ENCODE peak calls at places on chromosomes 1 and 21, in ten cellular contexts. S is brain microvascular endothelial cell, B is esophagus squamous epithelium, G is IMR-90, P is left ventricle myocardium inferior, I is transverse colon, R is HL-60, D is mammary epithelial cell, Y is GM13976, H is heart left ventricle. F is an unnamed sample.

GRCh38 chr1:203287109-203287893 is 18.0 kb upstream of the BTG2 start:
- DNase-seq in S (no peak), B (peak; percentile 80), G (no peak), P (peak; percentile 55), I (peak; percentile 82), R (peak; percentile 97), D (no peak), Y (peak; percentile 89), H (peak; percentile 80), F (peak; percentile 97)

GRCh38 chr1:17507916-17508315 is 31.6 kb upstream of the ARHGEF10L start:
- DNase-seq in S (no peak), B (no peak), G (no peak), P (no peak), I (peak; percentile 39), R (no peak), D (no peak), Y (no peak), H (no peak), F (no peak)

GRCh38 chr1:226635456-226635941 is 86.9 kb downstream of the STUM start:
- DNase-seq in S (no peak), B (no peak), G (no peak), P (no peak), I (peak; percentile 8), R (peak; percentile 47), D (peak; percentile 59), Y (no peak), H (peak; percentile 50), F (peak; percentile 41)

GRCh38 chr1:163315773-163316374 is 5.9 kb upstream of the NUF2 start:
- DNase-seq in S (peak; percentile 29), B (no peak), G (peak; percentile 68), P (no peak), I (peak; percentile 16), R (peak; percentile 22), D (peak; percentile 10), Y (peak; percentile 13), H (no peak), F (no peak)

GRCh38 chr21:41362605-41363369 is 960 bp downstream of the MX2 start:
- DNase-seq in S (no peak), B (no peak), G (no peak), P (no peak), I (no peak), R (no peak), D (no peak), Y (no peak), H (no peak), F (no peak)

GRCh38 chr1:40383095-40383487 is 9.6 kb downstream of the SMAP2 start:
- DNase-seq in S (no peak), B (no peak), G (no peak), P (no peak), I (no peak), R (no peak), D (no peak), Y (no peak), H (no peak), F (no peak)

GRCh38 chr1:37353871-37354270 is 120.5 kb upstream of the ZC3H12A start:
- DNase-seq in S (no peak), B (no peak), G (no peak), P (no peak), I (no peak), R (no peak), D (no peak), Y (no peak), H (no peak), F (no peak)

GRCh38 chr1:1088036-1088800 is 14.1 kb upstream of the RNF223 start:
- DNase-seq in S (no peak), B (no peak), G (no peak), P (no peak), I (peak; percentile 7), R (no peak), D (no peak), Y (no peak), H (no peak), F (no peak)

GRCh38 chr1:16120940-16121410 is 34.9 kb downstream of the EPHA2 start:
- DNase-seq in S (no peak), B (no peak), G (no peak), P (no peak), I (no peak), R (no peak), D (no peak), Y (no peak), H (no peak), F (no peak)

GRCh38 chr1:1255627-1256026 is 9.1 kb upstream of the C1QTNF12 start:
- DNase-seq in S (no peak), B (no peak), G (no peak), P (no peak), I (no peak), R (no peak), D (no peak), Y (no peak), H (no peak), F (no peak)

GRCh38 chr1:62271932-62272728 is 47.1 kb downstream of the KANK4 start:
- DNase-seq in S (no peak), B (no peak), G (no peak), P (no peak), I (no peak), R (peak; percentile 42), D (no peak), Y (peak; percentile 47), H (no peak), F (no peak)

GRCh38 chr1:155479205-155479604 is 83.4 kb downstream of the ASH1L start:
- DNase-seq in S (peak; percentile 68), B (no peak), G (peak; percentile 72), P (no peak), I (no peak), R (peak; percentile 10), D (peak; percentile 32), Y (no peak), H (no peak), F (no peak)

GRCh38 chr1:53710584-53710983 is 28.4 kb downstream of the GLIS1 start:
- DNase-seq in S (no peak), B (no peak), G (no peak), P (no peak), I (no peak), R (no peak), D (no peak), Y (no peak), H (no peak), F (no peak)

GRCh38 chr21:16570196-16570595 is 840.4 kb downstream of the USP25 start:
- DNase-seq in S (no peak), B (no peak), G (peak; percentile 39), P (no peak), I (no peak), R (no peak), D (peak; percentile 58), Y (no peak), H (no peak), F (no peak)

GRCh38 chr1:100358210-100358609 is 5.9 kb downstream of the CDC14A start:
- DNase-seq in S (peak; percentile 17), B (no peak), G (no peak), P (no peak), I (no peak), R (no peak), D (no peak), Y (no peak), H (no peak), F (no peak)
- TF ChIP-seq CTCF in S (peak; percentile 74), B (no peak), G (peak; percentile 28), P (peak; percentile 41), I (peak; percentile 20), R (no peak), D (peak; percentile 22), Y (no peak), H (peak; percentile 19), F (peak; percentile 17)

GRCh38 chr1:205287076-205287475 is 34.5 kb downstream of the NUAK2 start:
- DNase-seq in S (no peak), B (no peak), G (no peak), P (no peak), I (no peak), R (no peak), D (no peak), Y (no peak), H (no peak), F (no peak)
- TF ChIP-seq CTCF in S (no peak), B (no peak), G (no peak), P (no peak), I (no peak), R (no peak), D (no peak), Y (no peak), H (no peak), F (no peak)

GRCh38 chr1:94579876-94580294 is 38.3 kb upstream of the F3 start:
- DNase-seq in S (peak; percentile 91), B (no peak), G (peak; percentile 98), P (no peak), I (no peak), R (no peak), D (peak; percentile 93), Y (no peak), H (no peak), F (no peak)
- TF ChIP-seq CTCF in S (no peak), B (no peak), G (peak; percentile 7), P (no peak), I (no peak), R (no peak), D (no peak), Y (no peak), H (no peak), F (no peak)

GRCh38 chr1:171313319-171313834 is 606 bp upstream of the FMO4 start:
- DNase-seq in S (no peak), B (no peak), G (no peak), P (no peak), I (no peak), R (no peak), D (no peak), Y (no peak), H (no peak), F (no peak)

GRCh38 chr1:171311771-171312558 is 2.0 kb upstream of the FMO4 start:
- DNase-seq in S (no peak), B (no peak), G (no peak), P (no peak), I (no peak), R (no peak), D (no peak), Y (no peak), H (no peak), F (no peak)

GRCh38 chr1:171310661-171311087 is 3.3 kb upstream of the FMO4 start:
- DNase-seq in S (no peak), B (no peak), G (no peak), P (no peak), I (no peak), R (peak; percentile 55), D (peak; percentile 17), Y (no peak), H (no peak), F (no peak)

GRCh38 chr1:171313835-171314320 is at the start of gene FMO4:
- DNase-seq in S (peak; percentile 98), B (peak; percentile 72), G (peak; percentile 99), P (peak; percentile 73), I (peak; percentile 92), R (peak; percentile 97), D (peak; percentile 96), Y (peak; percentile 73), H (no peak), F (peak; percentile 95)
- TF ChIP-seq CTCF in S (peak; percentile 86), B (peak; percentile 85), G (peak; percentile 92), P (peak; percentile 87), I (peak; percentile 76), R (peak; percentile 82), D (peak; percentile 86), Y (peak; percentile 67), H (peak; percentile 88), F (peak; percentile 78)

GRCh38 chr1:160779662-160780397 is 16.1 kb upstream of the LY9 start:
- DNase-seq in S (no peak), B (no peak), G (no peak), P (no peak), I (peak; percentile 38), R (peak; percentile 33), D (no peak), Y (no peak), H (no peak), F (no peak)
- TF ChIP-seq CTCF in S (peak; percentile 38), B (no peak), G (peak; percentile 8), P (peak; percentile 27), I (peak; percentile 19), R (peak; percentile 40), D (peak; percentile 31), Y (peak; percentile 59), H (no peak), F (peak; percentile 48)

GRCh38 chr1:20087668-20088067 is 17.7 kb downstream of the PLA2G5 start:
- DNase-seq in S (no peak), B (no peak), G (no peak), P (no peak), I (no peak), R (no peak), D (no peak), Y (peak; percentile 47), H (no peak), F (no peak)
- TF ChIP-seq CTCF in S (no peak), B (no peak), G (no peak), P (peak; percentile 36), I (no peak), R (peak; percentile 18), D (peak; percentile 15), Y (no peak), H (no peak), F (no peak)

F was measured in CD14-positive monocyte.